ENCODE peak calls at places on chromosomes 5 and 9, in five cellular contexts. S is H9, C is A549, Z is PC-9, A is endodermal cell. J is an unnamed sample.

GRCh38 chr9:86626802-86627201 is 272.6 kb upstream of the TUT7 start:
- DNase-seq in S (no peak), C (no peak), Z (no peak), A (no peak), J (no peak)

GRCh38 chr9:133739408-133740280 is 1.5 kb upstream of the SARDH start:
- DNase-seq in S (no peak), C (no peak), Z (no peak), A (no peak), J (no peak)

GRCh38 chr9:20043035-20043434 is 254.2 kb upstream of the SLC24A2 start:
- DNase-seq in S (no peak), C (no peak), Z (no peak), A (no peak), J (no peak)

GRCh38 chr5:178192244-178192643 is 5.1 kb upstream of the GMCL2 start:
- DNase-seq in S (no peak), C (no peak), Z (no peak), A (no peak), J (no peak)

GRCh38 chr9:95815153-95815552 is 60.3 kb upstream of the ERCC6L2 start:
- DNase-seq in S (no peak), C (peak; percentile 18), Z (peak; percentile 52), A (no peak), J (no peak)

GRCh38 chr5:173736923-173737412 is 120.5 kb upstream of the BOD1 start:
- DNase-seq in S (no peak), C (no peak), Z (peak; percentile 71), A (no peak), J (no peak)

GRCh38 chr9:100937377-100937776 is 91.2 kb upstream of the PLPPR1 start:
- DNase-seq in S (no peak), C (no peak), Z (no peak), A (no peak), J (no peak)

GRCh38 chr9:129490583-129491485 is 130.1 kb downstream of the C9orf50 start:
- DNase-seq in S (no peak), C (peak; percentile 64), Z (no peak), A (peak; percentile 68), J (no peak)

GRCh38 chr5:43889238-43889637 is 286.3 kb downstream of the NNT start:
- DNase-seq in S (no peak), C (no peak), Z (no peak), A (no peak), J (no peak)

GRCh38 chr9:78904686-78905085 is 607.8 kb downstream of the PSAT1 start:
- DNase-seq in S (no peak), C (no peak), Z (no peak), A (no peak), J (peak; percentile 62)

GRCh38 chr9:6969805-6970204 is 212.0 kb downstream of the KDM4C start:
- DNase-seq in S (no peak), C (no peak), Z (no peak), A (no peak), J (no peak)

GRCh38 chr5:61200582-61201155 is 38.4 kb upstream of the SMIM15 start:
- DNase-seq in S (peak; percentile 34), C (no peak), Z (no peak), A (peak; percentile 67), J (no peak)

GRCh38 chr5:133304707-133305216 is 252.9 kb downstream of the HSPA4 start:
- DNase-seq in S (no peak), C (no peak), Z (no peak), A (no peak), J (no peak)

GRCh38 chr5:93571111-93571977 is 9.7 kb downstream of the NR2F1-AS1 start:
- DNase-seq in S (peak; percentile 71), C (no peak), Z (no peak), A (peak; percentile 81), J (no peak)

GRCh38 chr5:122259995-122260394 is 52.0 kb upstream of the SNCAIP start:
- DNase-seq in S (no peak), C (peak; percentile 45), Z (no peak), A (peak; percentile 41), J (peak; percentile 59)

GRCh38 chr9:34611251-34611810 is 566 bp downstream of the RPP25L start:
- DNase-seq in S (peak; percentile 30), C (no peak), Z (no peak), A (no peak), J (no peak)

GRCh38 chr9:112489876-112490661 is 3.4 kb downstream of the KIAA1958 start:
- DNase-seq in S (no peak), C (no peak), Z (no peak), A (no peak), J (no peak)

GRCh38 chr9:135670721-135671590 is 7.8 kb downstream of the LCN9 start:
- DNase-seq in S (no peak), C (no peak), Z (no peak), A (no peak), J (no peak)

GRCh38 chr5:34811691-34812090 is 27.3 kb upstream of the TTC23L start:
- DNase-seq in S (no peak), C (no peak), Z (no peak), A (no peak), J (no peak)

GRCh38 chr5:56402273-56403223 is 169.4 kb upstream of the ANKRD55 start:
- DNase-seq in S (no peak), C (no peak), Z (no peak), A (no peak), J (no peak)

GRCh38 chr5:142944140-142944539 is 174.0 kb downstream of the ARHGAP26 start:
- DNase-seq in S (no peak), C (no peak), Z (no peak), A (no peak), J (peak; percentile 66)

GRCh38 chr5:72988769-72989168 is 32.9 kb downstream of the FCHO2 start:
- DNase-seq in S (no peak), C (no peak), Z (no peak), A (no peak), J (no peak)

GRCh38 chr5:127987354-127988148 is 96.0 kb upstream of the SLC12A2 start:
- DNase-seq in S (no peak), C (no peak), Z (no peak), A (no peak), J (no peak)

GRCh38 chr9:136370687-136371530 is 2.6 kb downstream of the CARD9 start:
- DNase-seq in S (no peak), C (no peak), Z (no peak), A (no peak), J (no peak)

GRCh38 chr5:171520300-171521170 is 101.1 kb downstream of the FGF18 start:
- DNase-seq in S (peak; percentile 90), C (peak; percentile 31), Z (peak; percentile 83), A (peak; percentile 94), J (peak; percentile 36)

GRCh38 chr5:56838409-56839039 is 23.2 kb downstream of the MAP3K1 start:
- DNase-seq in S (no peak), C (peak; percentile 60), Z (no peak), A (no peak), J (no peak)

DNA sequence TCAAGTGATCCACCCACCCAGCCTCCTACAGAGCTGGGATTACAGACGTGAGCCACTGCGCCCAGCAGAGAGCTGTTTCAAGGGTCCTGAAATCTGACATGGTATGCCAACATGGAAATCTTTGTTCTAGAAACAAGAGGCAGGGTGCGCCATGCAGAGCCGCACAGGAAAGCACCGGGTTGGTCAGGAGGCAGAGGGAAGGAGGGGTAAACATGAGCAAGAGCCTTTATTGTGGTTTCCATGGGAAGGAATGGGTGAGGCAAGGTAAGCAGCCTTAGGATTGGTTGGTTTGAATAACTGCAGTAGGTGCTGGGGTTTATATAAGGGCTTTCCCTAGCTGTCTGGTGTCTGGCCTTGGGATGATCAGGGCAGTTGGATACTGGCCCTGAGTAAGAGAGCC is 5.5 kb upstream of the EXOSC2 start:
- DNase-seq in S (no peak), C (no peak), Z (no peak), A (no peak), J (no peak)
- H3K27ac ChIP-seq in S (no peak overlapping the region), C (no peak overlapping the region), Z (no peak overlapping the region), A (no peak overlapping the region), J (no peak overlapping the region)

DNA sequence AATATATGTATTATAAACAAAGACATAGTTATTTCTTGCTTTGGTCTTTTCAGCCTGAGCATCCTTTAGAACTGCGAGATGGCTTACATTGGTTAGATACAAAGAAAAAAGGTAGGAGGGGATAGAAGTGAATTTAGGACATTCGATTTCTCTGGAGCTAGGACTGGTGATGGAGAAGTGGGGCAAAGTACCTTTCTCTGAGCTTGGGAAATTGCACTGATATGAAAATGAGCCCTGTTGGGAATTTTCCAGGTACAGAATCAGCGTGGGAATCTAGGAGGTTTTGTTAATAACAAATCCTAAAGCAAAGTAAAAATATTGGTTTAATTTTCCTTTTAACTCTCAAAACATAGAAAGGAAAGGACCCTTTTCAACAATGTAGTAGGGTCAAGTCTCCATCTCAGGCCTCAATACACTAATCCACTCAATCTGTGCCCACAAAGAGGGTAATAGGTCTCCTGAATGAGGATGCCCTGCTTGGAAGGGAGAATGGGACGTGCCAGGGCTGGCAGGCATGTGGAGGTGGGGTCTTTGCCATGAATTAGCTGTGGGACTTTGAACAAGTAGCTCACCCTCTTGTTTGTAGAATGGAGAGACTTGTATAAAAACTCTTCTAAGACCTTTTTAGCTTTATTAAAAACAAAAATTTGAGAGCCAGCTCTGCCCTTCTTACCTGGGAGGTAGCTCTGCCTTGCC is 17.7 kb downstream of the SNX18 start:
- DNase-seq in S (no peak), C (no peak), Z (no peak), A (no peak), J (no peak)
- H3K4me1 ChIP-seq in S (peaks cover 3% of the 10 kb centered on the region), C (no peaks in the 10 kb centered on the region), Z (peaks cover 9% of the 10 kb centered on the region), A (no peaks in the 10 kb centered on the region), J (peaks cover 3% of the 10 kb centered on the region)

GRCh38 chr5:111461934-111462333 is 50.4 kb downstream of the STARD4 start:
- DNase-seq in S (no peak), C (no peak), Z (no peak), A (no peak), J (no peak)

GRCh38 chr5:111463304-111463703 is 49.0 kb downstream of the STARD4 start:
- DNase-seq in S (peak; percentile 41), C (no peak), Z (no peak), A (no peak), J (no peak)

DNA sequence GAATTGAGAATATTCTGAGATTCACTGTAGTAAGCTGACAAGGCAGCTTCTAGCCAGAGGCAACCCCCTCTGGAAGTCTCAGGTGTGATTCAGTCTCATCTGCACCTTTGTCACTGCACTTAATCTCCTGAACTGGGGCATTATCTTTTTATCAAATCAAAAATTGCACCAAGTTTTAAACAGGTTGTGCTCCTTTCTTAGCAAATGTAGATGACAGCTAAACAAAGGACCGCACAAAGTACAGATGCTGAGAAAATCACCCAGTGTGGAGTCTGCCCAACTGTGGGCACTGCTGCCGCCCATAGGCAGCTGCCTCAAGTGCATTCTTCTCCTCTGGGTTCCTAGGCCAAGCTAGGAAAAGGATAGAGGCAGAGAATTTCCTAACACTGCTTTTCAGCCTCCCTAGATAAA is 51.1 kb downstream of the STARD4 start:
- DNase-seq in S (peak; percentile 66), C (peak; percentile 40), Z (no peak), A (peak; percentile 80), J (peak; percentile 55)
- TF ChIP-seq CTCF in S (peak; percentile 71), C (peak; percentile 47), Z (no peak), A (peak; percentile 78), J (peak; percentile 70)

DNA sequence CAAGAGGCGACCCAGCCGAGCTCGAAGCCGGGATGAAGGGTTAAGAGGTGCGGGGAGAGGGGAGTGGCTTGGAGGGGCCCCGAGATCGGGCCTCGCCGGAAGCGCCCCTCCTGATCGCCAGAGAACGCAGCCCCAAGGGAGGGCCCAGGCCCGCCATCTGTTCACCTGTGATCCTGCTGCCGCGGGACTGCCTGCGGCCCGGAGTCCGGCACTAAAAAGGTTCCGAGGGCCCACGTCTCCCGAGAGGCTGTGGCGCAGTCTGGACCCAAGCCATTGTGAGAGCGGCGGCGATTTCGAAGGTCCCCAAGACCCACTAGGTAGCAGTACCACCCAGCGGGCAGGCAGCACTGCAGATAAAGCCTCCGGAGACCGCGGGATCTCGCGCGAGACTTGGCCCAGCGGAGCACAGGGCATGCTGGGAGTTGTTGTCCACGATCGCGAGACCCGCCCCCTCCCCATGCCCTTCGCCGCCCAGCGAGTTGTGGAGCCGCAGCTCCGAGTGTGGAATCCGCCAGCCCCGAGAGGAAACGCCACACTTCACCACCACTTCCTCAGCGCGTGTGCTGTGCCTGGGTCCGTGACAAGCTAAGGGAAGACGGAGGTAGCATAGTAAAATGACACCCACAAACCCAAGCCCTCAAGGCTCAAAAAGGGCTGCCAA is at the start of gene KIAA1191:
- DNase-seq in S (peak; percentile 92), C (peak; percentile 90), Z (peak; percentile 94), A (peak; percentile 96), J (peak; percentile 80)
- H3K27ac ChIP-seq in S (no peak within 1 kb of the TSS), C (peak within 1 kb of the TSS; percentile 94), Z (peak within 1 kb of the TSS; percentile 15), A (peak within 1 kb of the TSS; percentile 84), J (peak within 1 kb of the TSS; percentile 60)

J was measured in foreskin keratinocyte.